ENCODE peak calls at places on chromosome 3, in five cellular contexts. N is epithelial cell of proximal tubule; H is stimulated activated CD8-positive, alpha-beta memory T cell treated with anti-CD3 and anti-CD28 coated beads, Interleukin-15, amount 100 ng/mL, for 1 hour; K is activated CD4-positive, alpha-beta memory T cell treated with anti-CD3 and anti-CD28 coated beads, Interleukin-2, amount 10 ng/mL, durations not matched to agents 7 days and 5 days; E is ovary. D is an unnamed sample.

GRCh38 chr3:150236683-150237082 is 171.4 kb upstream of the TSC22D2 start:
- DNase-seq in N (no peak), H (no peak), K (no peak), E (no peak), D (no peak)

GRCh38 chr3:4748701-4749378 is 230.4 kb upstream of the BHLHE40 start:
- DNase-seq in N (no peak), H (no peak), K (no peak), E (no peak), D (no peak)

GRCh38 chr3:127706785-127707351 is 34.1 kb downstream of the ABTB1 start:
- DNase-seq in N (no peak), H (no peak), K (no peak), E (peak), D (no peak)

GRCh38 chr3:146594843-146595482 is 10.2 kb downstream of the PLSCR5 start:
- DNase-seq in N (no peak), H (no peak), K (no peak), E (no peak), D (peak)

GRCh38 chr3:107775958-107776357 is 253.2 kb downstream of the BBX start:
- DNase-seq in N (no peak), H (no peak), K (no peak), E (no peak), D (no peak)

GRCh38 chr3:11305509-11305908 is 33.3 kb downstream of the ATG7 start:
- DNase-seq in N (peak), H (no peak), K (no peak), E (no peak), D (no peak)

GRCh38 chr3:37144806-37145205 is 29.6 kb downstream of the LRRFIP2 start:
- DNase-seq in N (no peak), H (no peak), K (no peak), E (no peak), D (no peak)

GRCh38 chr3:157594413-157594812 is 91.2 kb upstream of the VEPH1 start:
- DNase-seq in N (no peak), H (no peak), K (no peak), E (no peak), D (no peak)

GRCh38 chr3:159982442-159982841 is 6.2 kb upstream of the IL12A start:
- DNase-seq in N (no peak), H (no peak), K (no peak), E (no peak), D (no peak)

GRCh38 chr3:176521531-176522175 is 675.6 kb downstream of the TBL1XR1 start:
- DNase-seq in N (no peak), H (no peak), K (no peak), E (no peak), D (peak)

GRCh38 chr3:71397046-71397445 is 186.5 kb downstream of the FOXP1 start:
- DNase-seq in N (no peak), H (no peak), K (no peak), E (no peak), D (peak)

D was measured in COLO829.